ENCODE peak calls at places on chromosomes 4 and X, in ten cellular contexts. W is cardiac muscle cell, F is stomach, T is heart right ventricle, S is hepatocyte, D is tibial nerve, L is MM.1S, Q is A673, K is SJCRH30, N is Peyer's patch. A is an unnamed sample.

GRCh38 chr4:83855044-83855443 is 319.1 kb downstream of the GPAT3 start:
- DNase-seq in W (peak; percentile 89), F (no peak), T (no peak), S (peak; percentile 11), D (no peak), L (no peak), Q (peak; percentile 14), K (no peak), N (no peak), A (no peak)

GRCh38 chrX:129824620-129825019 is 19.1 kb downstream of the ZDHHC9 start:
- DNase-seq in W (no peak), F (no peak), T (no peak), S (no peak), D (no peak), L (no peak), Q (no peak), K (no peak), N (no peak), A (no peak)

GRCh38 chr4:16897991-16898827 is at the start of gene LDB2:
- DNase-seq in W (peak; percentile 91), F (peak; percentile 45), T (peak; percentile 65), S (peak; percentile 82), D (peak; percentile 72), L (no peak), Q (peak; percentile 94), K (no peak), N (no peak), A (no peak)

GRCh38 chrX:48153769-48154168 is 23.3 kb downstream of the SPACA5B start:
- DNase-seq in W (no peak), F (no peak), T (no peak), S (no peak), D (no peak), L (no peak), Q (no peak), K (peak; percentile 1), N (no peak), A (no peak)

GRCh38 chrX:15206306-15206705 is 63.6 kb downstream of the ASB9 start:
- DNase-seq in W (no peak), F (no peak), T (no peak), S (no peak), D (no peak), L (no peak), Q (no peak), K (peak; percentile 74), N (no peak), A (no peak)

GRCh38 chrX:79270401-79270800 is 96.7 kb downstream of the ITM2A start:
- DNase-seq in W (peak; percentile 74), F (peak; percentile 31), T (peak; percentile 36), S (no peak), D (peak; percentile 15), L (peak; percentile 80), Q (peak; percentile 92), K (peak; percentile 38), N (peak; percentile 80), A (peak; percentile 74)

GRCh38 chr4:15781427-15782095 is 3.4 kb downstream of the CD38 start:
- DNase-seq in W (peak; percentile 65), F (no peak), T (no peak), S (no peak), D (no peak), L (peak; percentile 27), Q (no peak), K (no peak), N (no peak), A (no peak)

GRCh38 chr4:75598390-75598789 is 31.9 kb downstream of the CDKL2 start:
- DNase-seq in W (peak; percentile 58), F (no peak), T (no peak), S (no peak), D (no peak), L (peak; percentile 98), Q (peak; percentile 29), K (no peak), N (no peak), A (no peak)

GRCh38 chrX:17655232-17656034 is 81.9 kb upstream of the SCML1 start:
- DNase-seq in W (peak; percentile 8), F (no peak), T (peak; percentile 11), S (peak; percentile 10), D (no peak), L (no peak), Q (no peak), K (no peak), N (no peak), A (no peak)

DNA sequence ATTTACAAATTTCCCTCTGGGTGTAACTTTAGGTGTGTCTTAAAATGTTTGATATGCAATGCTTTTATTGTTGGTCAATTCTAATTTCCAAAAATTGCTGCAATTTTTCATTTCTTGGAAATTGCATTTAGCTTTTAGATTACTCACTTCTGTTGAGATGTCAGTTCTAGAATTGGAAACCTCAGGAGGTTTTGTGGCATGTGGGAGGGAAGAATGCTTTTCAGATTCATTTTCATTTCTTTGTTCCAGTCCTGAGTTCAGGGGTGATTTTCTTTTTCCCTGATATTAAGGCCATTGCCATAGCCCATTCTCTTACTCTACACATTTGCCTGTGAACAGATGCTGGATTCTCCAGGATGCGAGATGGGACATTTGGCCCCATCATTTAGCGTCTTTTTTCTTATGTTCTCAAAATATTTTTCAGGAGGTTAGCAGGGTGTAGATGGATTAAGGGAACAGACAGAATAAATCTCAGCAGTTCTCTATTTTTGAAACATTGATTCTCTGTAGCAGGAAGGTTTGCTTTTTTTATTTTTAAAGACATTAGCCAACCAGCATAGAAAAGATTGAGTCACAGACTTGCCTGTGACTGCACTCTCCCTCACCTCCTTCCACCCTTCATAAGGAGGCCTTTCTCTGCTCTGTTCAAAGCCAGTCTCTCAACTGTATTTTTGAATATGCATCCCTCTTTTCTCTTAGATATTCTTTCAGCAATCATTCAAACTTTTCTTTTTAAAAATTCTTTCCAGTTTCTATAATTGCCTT is 238.4 kb upstream of the ANXA3 start:
- DNase-seq in W (peak; percentile 48), F (no peak), T (no peak), S (no peak), D (no peak), L (peak; percentile 16), Q (no peak), K (no peak), N (no peak), A (no peak)
- H3K36me3 ChIP-seq in W (no peaks in the 10 kb centered on the region), F (no peaks in the 10 kb centered on the region), T (no peaks in the 10 kb centered on the region), S (no peaks in the 10 kb centered on the region), D (no peaks in the 10 kb centered on the region), L (no peaks in the 10 kb centered on the region), Q (no peaks in the 10 kb centered on the region), K (peaks cover 30% of the 10 kb centered on the region), N (no peaks in the 10 kb centered on the region), A (no peaks in the 10 kb centered on the region)

GRCh38 chr4:6996481-6996880 is 46.7 kb upstream of the TADA2B start:
- DNase-seq in W (no peak), F (no peak), T (no peak), S (no peak), D (no peak), L (no peak), Q (no peak), K (no peak), N (no peak), A (no peak)
- H3K36me3 ChIP-seq in W (peaks cover 21% of the 10 kb centered on the region), F (peaks cover 61% of the 10 kb centered on the region), T (peaks cover 52% of the 10 kb centered on the region), S (no peaks in the 10 kb centered on the region), D (peaks cover 25% of the 10 kb centered on the region), L (peaks cover 32% of the 10 kb centered on the region), Q (peaks cover 49% of the 10 kb centered on the region), K (peaks cover 49% of the 10 kb centered on the region), N (peaks cover 75% of the 10 kb centered on the region), A (peaks cover 78% of the 10 kb centered on the region)

DNA sequence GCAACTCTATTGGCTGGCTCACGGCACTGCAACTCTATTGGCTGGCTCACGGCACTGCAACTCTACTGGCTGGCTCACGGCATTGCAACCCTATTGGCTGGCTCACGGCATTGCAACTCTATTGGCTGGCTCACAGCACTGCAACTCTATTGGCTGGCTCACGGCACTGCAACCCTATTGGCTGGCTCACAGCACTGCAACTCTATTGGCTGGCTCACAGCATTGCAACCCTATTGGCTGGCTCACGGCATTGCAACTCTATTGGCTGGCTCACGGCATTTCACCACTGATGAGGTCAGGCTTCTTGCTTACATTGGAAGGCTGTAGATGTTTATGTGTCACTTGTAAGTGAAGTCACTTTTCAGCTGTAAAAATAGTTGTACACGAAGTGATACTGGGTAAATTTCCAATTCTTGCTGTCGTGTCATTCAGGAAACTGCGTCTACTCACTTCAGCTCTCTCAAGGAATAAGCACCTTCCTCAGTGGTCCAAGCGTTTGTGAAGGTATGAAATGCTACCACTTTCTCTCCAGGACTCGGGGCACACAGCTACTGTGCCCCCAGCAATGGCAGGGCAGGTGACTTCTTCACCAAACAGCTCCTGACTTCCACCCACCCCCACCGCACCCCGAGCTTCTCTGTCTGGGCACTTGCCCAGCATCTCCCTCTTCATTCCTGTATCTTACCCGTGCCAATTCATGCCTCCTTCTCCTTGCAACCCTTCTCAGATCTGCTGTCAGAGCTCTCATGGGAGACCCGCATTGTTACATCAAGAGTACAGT is 141.3 kb downstream of the AFAP1 start:
- DNase-seq in W (no peak), F (no peak), T (no peak), S (no peak), D (no peak), L (no peak), Q (peak; percentile 22), K (no peak), N (no peak), A (peak; percentile 1)
- H3K36me3 ChIP-seq in W (peaks cover 9% of the 10 kb centered on the region), F (peaks cover 22% of the 10 kb centered on the region), T (peaks cover 11% of the 10 kb centered on the region), S (no peaks in the 10 kb centered on the region), D (no peaks in the 10 kb centered on the region), L (no peaks in the 10 kb centered on the region), Q (peaks cover 28% of the 10 kb centered on the region), K (peaks cover 26% of the 10 kb centered on the region), N (peaks cover 50% of the 10 kb centered on the region), A (no peaks in the 10 kb centered on the region)

GRCh38 chr4:8214091-8214490 is 15.0 kb downstream of the SH3TC1 start:
- DNase-seq in W (no peak), F (no peak), T (no peak), S (no peak), D (no peak), L (no peak), Q (no peak), K (no peak), N (no peak), A (no peak)
- H3K36me3 ChIP-seq in W (no peaks in the 10 kb centered on the region), F (peaks cover 6% of the 10 kb centered on the region), T (no peaks in the 10 kb centered on the region), S (no peaks in the 10 kb centered on the region), D (no peaks in the 10 kb centered on the region), L (no peaks in the 10 kb centered on the region), Q (no peaks in the 10 kb centered on the region), K (peaks cover 6% of the 10 kb centered on the region), N (no peaks in the 10 kb centered on the region), A (no peaks in the 10 kb centered on the region)

A was measured in OCI-LY7.